ENCODE peak calls at places on chromosomes 2 and 18, in five cellular contexts. V is IMR-90, S is heart right ventricle, L is fibroblast of mammary gland, Q is foreskin fibroblast. H is an unnamed sample.

GRCh38 chr18:42514522-42514921 is 559.5 kb downstream of the PIK3C3 start:
- DNase-seq in V (no peak), L (peak), Q (no peak), S (no peak), H (peak)

GRCh38 chr2:35421485-35421884 is 934.1 kb upstream of the CRIM1 start:
- DNase-seq in S (no peak), V (no peak), L (no peak), Q (no peak), H (no peak)

GRCh38 chr2:32064021-32064678 is 794 bp downstream of the SPAST start:
- DNase-seq in L (no peak), Q (no peak), V (no peak), S (peak), H (peak)

GRCh38 chr2:221153226-221153625 is 418.9 kb downstream of the EPHA4 start:
- DNase-seq in V (no peak), Q (no peak), S (no peak), L (no peak), H (no peak)

GRCh38 chr2:102841107-102841840 is 79.4 kb downstream of the TMEM182 start:
- DNase-seq in S (peak), Q (peak), L (peak), V (peak), H (peak)

GRCh38 chr2:172339431-172340010 is 87.9 kb upstream of the ITGA6 start:
- DNase-seq in Q (no peak), V (peak), L (no peak), S (no peak), H (no peak)

GRCh38 chr2:12728221-12728777 is 11.6 kb downstream of the TRIB2 start:
- DNase-seq in Q (no peak), V (no peak), S (no peak), L (no peak), H (no peak)

GRCh38 chr2:70132244-70133126 is 45.2 kb downstream of the PCBP1 start:
- DNase-seq in V (peak), L (peak), Q (peak), S (peak), H (peak)

GRCh38 chr2:226376516-226377180 is 423.0 kb downstream of the IRS1 start:
- DNase-seq in Q (peak), L (no peak), V (no peak), S (no peak), H (peak)

GRCh38 chr2:1647417-1648240 is 96.7 kb downstream of the PXDN start:
- DNase-seq in V (no peak), Q (no peak), L (no peak), S (no peak), H (no peak)

GRCh38 chr2:127150996-127151395 is 44.0 kb upstream of the BIN1 start:
- DNase-seq in Q (no peak), L (peak), V (no peak), S (no peak), H (no peak)

GRCh38 chr2:161134547-161135518 is 25.4 kb upstream of the TANK start:
- DNase-seq in L (peak), S (peak), Q (no peak), V (no peak), H (peak)

GRCh38 chr2:20223345-20224190 is 1.4 kb downstream of the SDC1 start:
- DNase-seq in V (peak), S (no peak), L (peak), Q (peak), H (peak)

GRCh38 chr2:240166761-240167587 is 26.5 kb upstream of the OTOS start:
- DNase-seq in Q (no peak), S (no peak), L (no peak), V (no peak), H (no peak)

GRCh38 chr18:57624988-57625387 is 3.4 kb upstream of the NARS1 start:
- DNase-seq in Q (peak), L (peak), S (no peak), V (peak), H (peak)

GRCh38 chr2:37283207-37283606 is 41.4 kb downstream of the PRKD3 start:
- DNase-seq in Q (peak), V (peak), S (no peak), L (peak), H (peak)

GRCh38 chr2:54999182-54999581 is 51.1 kb downstream of the RTN4 start:
- DNase-seq in S (no peak), V (peak), Q (peak), L (peak), H (peak)

GRCh38 chr18:54802178-54802577 is 26.1 kb upstream of the RAB27B start:
- DNase-seq in S (no peak), Q (no peak), L (no peak), V (no peak), H (no peak)

GRCh38 chr18:5890606-5891360 is 4.5 kb downstream of the TMEM200C start:
- DNase-seq in S (no peak), V (no peak), Q (no peak), L (peak), H (no peak)

GRCh38 chr2:71685941-71686611 is 232.7 kb downstream of the DYSF start:
- DNase-seq in V (no peak), L (no peak), Q (no peak), S (no peak), H (no peak)

GRCh38 chr2:201194097-201194496 is 11.2 kb downstream of the CASP10 start:
- DNase-seq in V (no peak), S (no peak), L (no peak), Q (no peak), H (no peak)

GRCh38 chr18:63646916-63647315 is 2.9 kb upstream of the SERPINB4 start:
- DNase-seq in Q (no peak), V (no peak), S (no peak), L (peak), H (no peak)

GRCh38 chr2:160486341-160486740 is 7.3 kb downstream of the RBMS1 start:
- DNase-seq in V (peak), S (no peak), L (peak), Q (no peak), H (no peak)

GRCh38 chr2:23653326-23653725 is 268.3 kb downstream of the KLHL29 start:
- DNase-seq in V (no peak), S (no peak), L (peak), Q (no peak), H (no peak)

GRCh38 chr2:128444816-128445532 is 126.3 kb upstream of the HS6ST1 start:
- DNase-seq in Q (no peak), V (peak), L (no peak), S (no peak), H (no peak)

GRCh38 chr2:223328578-223328977 is 273.6 kb downstream of the SCG2 start:
- DNase-seq in Q (no peak), S (no peak), L (no peak), V (no peak), H (peak)

GRCh38 chr18:29449424-29449823 is 1272.5 kb upstream of the CDH2 start:
- DNase-seq in S (no peak), V (peak), L (peak), Q (no peak), H (peak)

GRCh38 chr18:361941-362913 is 94.4 kb upstream of the THOC1 start:
- DNase-seq in L (peak), Q (peak), S (no peak), V (peak), H (peak)

GRCh38 chr2:109260886-109261700 is 132.1 kb downstream of the SH3RF3 start:
- DNase-seq in Q (no peak), S (no peak), V (peak), L (peak), H (no peak)

GRCh38 chr2:206971805-206972204 is 32.5 kb downstream of the CPO start:
- DNase-seq in S (no peak), Q (peak), V (peak), L (peak), H (no peak)

GRCh38 chr2:156803967-156804366 is 367.8 kb downstream of the GPD2 start:
- DNase-seq in V (no peak), Q (no peak), S (no peak), L (no peak), H (no peak)

GRCh38 chr18:63182861-63183260 is 136.7 kb downstream of the BCL2 start:
- DNase-seq in L (no peak), S (no peak), V (no peak), Q (no peak), H (no peak)

GRCh38 chr2:112812318-112813042 is 24.1 kb downstream of the IL1B start:
- DNase-seq in L (peak), V (peak), Q (no peak), S (no peak), H (peak)

GRCh38 chr2:237732790-237733349 is 65.7 kb upstream of the RBM44 start:
- DNase-seq in S (peak), Q (no peak), L (no peak), V (no peak), H (no peak)

GRCh38 chr2:45652090-45653050 is 895 bp downstream of the PRKCE start:
- DNase-seq in Q (peak), V (peak), L (peak), S (peak), H (peak)

GRCh38 chr2:148877403-148877740 is 2.3 kb downstream of the KIF5C start:
- DNase-seq in Q (no peak), L (no peak), S (no peak), V (no peak), H (no peak)

GRCh38 chr2:148874868-148875341 is at the start of gene KIF5C:
- DNase-seq in S (peak), Q (peak), L (peak), V (peak), H (peak)

GRCh38 chr2:148876589-148877402 is 1.8 kb downstream of the KIF5C start:
- DNase-seq in S (no peak), Q (no peak), L (no peak), V (no peak), H (no peak)

GRCh38 chr2:148876190-148876588 is 1.2 kb downstream of the KIF5C start:
- DNase-seq in Q (no peak), L (no peak), S (no peak), V (no peak), H (no peak)

DNA sequence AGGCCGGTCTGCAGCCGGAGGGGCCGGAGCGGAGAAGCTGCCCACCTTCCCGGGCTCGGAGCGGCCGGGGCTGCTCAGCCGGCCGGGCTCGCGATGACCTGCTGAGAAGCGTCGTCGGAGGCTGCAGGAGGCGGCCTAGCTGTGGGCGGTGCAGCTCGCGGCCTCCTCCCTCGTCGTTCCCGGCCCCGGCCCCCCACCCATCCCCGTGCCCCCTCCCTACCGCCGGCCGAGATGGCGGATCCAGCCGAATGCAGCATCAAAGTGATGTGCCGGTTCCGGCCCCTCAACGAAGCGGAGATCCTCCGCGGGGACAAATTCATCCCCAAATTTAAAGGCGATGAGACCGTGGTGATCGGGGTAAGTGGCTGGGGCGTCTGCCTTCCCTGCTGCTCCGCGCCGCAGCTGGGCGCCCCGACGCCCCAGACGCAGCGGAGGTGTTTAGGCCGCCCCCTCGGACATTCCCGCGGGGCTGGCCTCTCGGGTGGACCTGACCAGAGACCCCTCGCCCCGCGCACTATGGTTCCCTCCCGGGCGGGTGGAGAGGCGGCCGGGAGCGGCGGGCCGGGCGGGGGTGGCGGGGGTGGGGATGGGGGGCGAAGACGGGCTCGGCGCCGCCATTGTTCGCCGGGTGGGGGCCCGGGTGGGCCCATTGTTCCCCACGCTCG is 492 bp downstream of the KIF5C start:
- DNase-seq in S (no peak), V (no peak), L (no peak), Q (no peak), H (no peak)
- H3K4me3 ChIP-seq in S (peak), V (no peak), L (no peak), Q (peak), H (peak)

GRCh38 chr2:174335605-174336402 is 1.1 kb downstream of the SP9 start:
- DNase-seq in V (no peak), S (no peak), L (no peak), Q (no peak), H (no peak)
- H3K4me3 ChIP-seq in V (peak), S (peak), L (peak), Q (peak), H (peak)

DNA sequence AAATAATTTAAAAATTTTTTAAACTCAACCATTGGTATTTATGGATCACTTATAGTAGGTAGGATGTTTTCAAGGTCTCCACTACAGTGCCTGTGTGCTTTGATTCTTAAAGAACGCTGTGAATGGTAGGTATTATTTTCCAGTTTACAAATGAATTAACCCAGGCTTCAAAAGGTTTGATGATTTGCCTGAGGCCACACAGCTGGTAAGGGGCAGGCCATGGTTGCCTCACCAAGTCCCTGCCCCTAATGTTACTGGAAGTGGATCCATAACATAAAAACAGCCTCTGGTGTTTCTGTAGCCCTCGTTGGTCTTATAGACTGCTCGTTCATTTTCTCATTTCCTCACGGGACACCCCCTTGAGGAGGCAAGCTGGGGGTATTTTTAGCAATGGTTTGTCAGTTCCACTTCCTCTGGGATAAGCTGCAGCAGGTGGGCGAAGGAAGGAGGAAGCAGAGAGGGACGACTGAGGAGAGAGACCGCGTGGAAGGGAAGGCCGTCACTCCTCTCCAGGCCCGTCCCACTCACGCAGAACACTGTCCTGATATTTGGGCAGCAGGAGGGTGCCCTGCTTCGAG is 32.9 kb upstream of the NDUFV2 start:
- DNase-seq in Q (no peak), V (no peak), S (peak), L (no peak), H (no peak)
- H3K4me3 ChIP-seq in Q (no peak), V (no peak), S (no peak), L (no peak), H (no peak)

DNA sequence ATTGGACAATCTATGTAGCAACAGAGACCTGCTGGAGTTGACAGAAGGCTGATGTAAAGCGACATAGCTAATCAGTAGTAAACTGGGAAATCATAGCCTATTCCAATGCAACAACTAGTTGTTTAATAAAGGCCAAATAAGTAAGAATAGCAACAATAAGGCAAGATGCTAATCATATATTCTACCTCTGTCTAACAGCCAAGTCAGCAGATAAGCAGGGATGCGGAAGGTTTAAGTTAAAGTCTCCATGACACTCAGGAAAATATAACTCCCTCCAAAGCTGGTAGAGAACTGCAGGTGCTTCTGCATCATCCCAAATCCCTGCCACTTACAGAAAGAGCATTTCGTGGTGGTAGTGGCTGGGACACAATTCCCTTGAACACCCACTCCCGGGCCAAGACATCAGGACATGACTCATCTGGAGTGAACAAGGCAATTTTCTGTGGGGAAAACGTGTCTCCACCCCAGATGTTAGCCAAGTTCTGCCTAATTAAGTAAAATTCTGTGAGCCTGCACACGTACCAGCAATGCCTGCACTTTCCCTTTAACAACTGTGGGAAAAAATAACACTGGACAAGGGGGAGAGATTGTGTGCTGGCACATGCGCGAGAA is 413.6 kb upstream of the ID2 start:
- DNase-seq in S (peak), L (peak), Q (peak), V (no peak), H (peak)
- H3K4me3 ChIP-seq in S (no peak), L (no peak), Q (no peak), V (no peak), H (no peak)

GRCh38 chr18:72419914-72420313 is 124.2 kb downstream of the CBLN2 start:
- DNase-seq in S (no peak), V (no peak), L (no peak), Q (no peak), H (peak)
- H3K4me3 ChIP-seq in S (no peak), V (no peak), L (no peak), Q (no peak), H (no peak)

H was measured in astrocyte of the spinal cord.